ENCODE peak calls at places on chromosomes 13 and 19, in four cellular contexts. Q, V, M and Z are unnamed samples.

GRCh38 chr13:42266464-42266863 is 5.5 kb upstream of the AKAP11 start:
- DNase-seq in Q (no peak), V (no peak), M (peak; percentile 67), Z (no peak)

GRCh38 chr19:34096020-34096915 is 76.0 kb upstream of the LSM14A start:
- DNase-seq in Q (peak; percentile 54), V (no peak), M (peak; percentile 25), Z (no peak)

GRCh38 chr13:110915874-110916670 is 1.2 kb upstream of the ANKRD10 start:
- DNase-seq in Q (peak; percentile 15), V (no peak), M (peak; percentile 31), Z (no peak)

GRCh38 chr19:41373993-41374392 is 2.3 kb upstream of the TMEM91 start:
- DNase-seq in Q (no peak), V (peak; percentile 82), M (peak; percentile 91), Z (peak; percentile 87)

GRCh38 chr13:45503658-45504057 is 38.9 kb downstream of the COG3 start:
- DNase-seq in Q (no peak), V (no peak), M (no peak), Z (no peak)

GRCh38 chr13:27481766-27482165 is 31.4 kb upstream of the MTIF3 start:
- DNase-seq in Q (peak; percentile 56), V (no peak), M (peak; percentile 9), Z (peak; percentile 64)

GRCh38 chr13:60936281-60936680 is 479.4 kb downstream of the PCDH20 start:
- DNase-seq in Q (no peak), V (no peak), M (no peak), Z (no peak)

GRCh38 chr19:58009666-58010301 is 7.2 kb upstream of the ZNF606 start:
- DNase-seq in Q (peak; percentile 86), V (peak; percentile 76), M (peak; percentile 75), Z (peak; percentile 80)

GRCh38 chr19:13795595-13796300 is 505 bp downstream of the ZSWIM4 start:
- DNase-seq in Q (no peak), V (no peak), M (no peak), Z (no peak)

GRCh38 chr13:74674701-74675100 is 540.5 kb upstream of the KLF12 start:
- DNase-seq in Q (no peak), V (no peak), M (no peak), Z (no peak)

GRCh38 chr19:14113762-14114414 is 3.7 kb downstream of the PRKACA start:
- DNase-seq in Q (peak; percentile 80), V (no peak), M (no peak), Z (no peak)

GRCh38 chr19:1690570-1691307 is 38.3 kb upstream of the TCF3 start:
- DNase-seq in Q (peak; percentile 82), V (no peak), M (no peak), Z (no peak)

GRCh38 chr13:102708991-102709390 is 14.1 kb upstream of the METTL21C start:
- DNase-seq in Q (no peak), V (no peak), M (no peak), Z (no peak)

GRCh38 chr19:54574051-54574450 is 461 bp downstream of the LILRA2 start:
- DNase-seq in Q (no peak), V (no peak), M (no peak), Z (no peak)

GRCh38 chr19:46303702-46304397 is 7.0 kb downstream of the HIF3A start:
- DNase-seq in Q (peak; percentile 81), V (peak; percentile 84), M (no peak), Z (peak; percentile 81)